ENCODE peak calls at places on chromosomes 12 and 14, in nine cellular contexts. B, R, F, D, G, S, H, C and K are unnamed samples.

GRCh38 chr12:47805417-47805816 is 14.3 kb downstream of the HDAC7 start:
- DNase-seq in B (no peak), R (no peak), F (peak), D (no peak), G (no peak), S (no peak), H (no peak), C (no peak), K (no peak)

GRCh38 chr14:65783576-65783975 is 371.0 kb downstream of the FUT8 start:
- DNase-seq in B (no peak), R (no peak), F (no peak), D (no peak), G (no peak), S (no peak), H (no peak), C (no peak), K (no peak)

GRCh38 chr14:96917442-96917963 is 120.3 kb downstream of the VRK1 start:
- DNase-seq in B (no peak), R (no peak), F (no peak), D (no peak), G (no peak), S (no peak), H (no peak), C (no peak), K (no peak)

GRCh38 chr12:72465940-72466630 is 193.9 kb downstream of the TRHDE start:
- DNase-seq in B (no peak), R (no peak), F (no peak), D (no peak), G (no peak), S (no peak), H (no peak), C (no peak), K (no peak)

GRCh38 chr14:52551696-52552062 is 626 bp downstream of the TXNDC16 start:
- DNase-seq in B (no peak), R (no peak), F (no peak), D (no peak), G (no peak), S (peak), H (no peak), C (peak), K (no peak)

GRCh38 chr12:113373966-113374365 is 15.6 kb downstream of the PLBD2 start:
- DNase-seq in B (no peak), R (no peak), F (no peak), D (no peak), G (no peak), S (no peak), H (no peak), C (no peak), K (no peak)

GRCh38 chr12:83106873-83107272 is 420.2 kb downstream of the TMTC2 start:
- DNase-seq in B (no peak), R (no peak), F (no peak), D (no peak), G (no peak), S (no peak), H (no peak), C (no peak), K (no peak)

GRCh38 chr12:22459872-22460490 is 84.4 kb downstream of the C2CD5 start:
- DNase-seq in B (no peak), R (no peak), F (no peak), D (no peak), G (no peak), S (peak), H (no peak), C (peak), K (no peak)

GRCh38 chr14:94322648-94323570 is at the start of gene SERPINA6:
- DNase-seq in B (no peak), R (no peak), F (no peak), D (no peak), G (no peak), S (peak), H (no peak), C (no peak), K (no peak)

GRCh38 chr14:25048170-25049126 is 1.5 kb downstream of the STXBP6 start:
- DNase-seq in B (no peak), R (no peak), F (peak), D (peak), G (peak), S (peak), H (no peak), C (no peak), K (no peak)

GRCh38 chr12:132360906-132361777 is 31.8 kb upstream of the GALNT9 start:
- DNase-seq in B (no peak), R (no peak), F (no peak), D (no peak), G (peak), S (no peak), H (no peak), C (no peak), K (no peak)

GRCh38 chr12:16349132-16349463 is 1.7 kb downstream of the MGST1 start:
- DNase-seq in B (peak), R (no peak), F (peak), D (peak), G (peak), S (peak), H (peak), C (peak), K (no peak)

GRCh38 chr12:69348162-69348938 is at the start of gene LYZ:
- DNase-seq in B (no peak), R (no peak), F (no peak), D (no peak), G (no peak), S (no peak), H (no peak), C (no peak), K (no peak)

GRCh38 chr14:103846569-103847438 is 571 bp downstream of the PPP1R13B start:
- DNase-seq in B (peak), R (no peak), F (peak), D (no peak), G (peak), S (peak), H (no peak), C (peak), K (peak)

GRCh38 chr12:76919388-76920181 is 40.8 kb upstream of the CSRP2 start:
- DNase-seq in B (no peak), R (no peak), F (no peak), D (no peak), G (no peak), S (no peak), H (no peak), C (no peak), K (no peak)

GRCh38 chr14:95134304-95134933 is 22.9 kb downstream of the DICER1 start:
- DNase-seq in B (no peak), R (no peak), F (no peak), D (no peak), G (no peak), S (peak), H (no peak), C (no peak), K (no peak)

GRCh38 chr14:33110737-33111443 is 172.2 kb downstream of the NPAS3 start:
- DNase-seq in B (no peak), R (no peak), F (no peak), D (no peak), G (no peak), S (no peak), H (no peak), C (no peak), K (no peak)

GRCh38 chr12:124687695-124688301 is 120.4 kb upstream of the NCOR2 start:
- DNase-seq in B (no peak), R (no peak), F (peak), D (no peak), G (peak), S (peak), H (no peak), C (peak), K (no peak)

GRCh38 chr14:52241102-52241793 is 26.2 kb upstream of the PTGDR start:
- DNase-seq in B (no peak), R (no peak), F (no peak), D (no peak), G (no peak), S (peak), H (no peak), C (no peak), K (no peak)

GRCh38 chr12:77058740-77059139 is 6.6 kb downstream of the E2F7 start:
- DNase-seq in B (no peak), R (no peak), F (no peak), D (no peak), G (no peak), S (no peak), H (no peak), C (no peak), K (no peak)

GRCh38 chr12:65779091-65779642 is 45.1 kb upstream of the HMGA2 start:
- DNase-seq in B (no peak), R (no peak), F (no peak), D (no peak), G (no peak), S (peak), H (no peak), C (peak), K (no peak)

GRCh38 chr12:12715459-12716150 is 1.6 kb upstream of the CDKN1B start:
- DNase-seq in B (peak), R (no peak), F (no peak), D (no peak), G (no peak), S (no peak), H (no peak), C (no peak), K (peak)

GRCh38 chr12:85191-85666 is 18.7 kb downstream of the IQSEC3 start:
- DNase-seq in B (no peak), R (no peak), F (no peak), D (no peak), G (no peak), S (no peak), H (peak), C (no peak), K (no peak)

GRCh38 chr14:88463318-88463717 is 77.9 kb downstream of the SPATA7 start:
- DNase-seq in B (peak), R (no peak), F (no peak), D (no peak), G (no peak), S (peak), H (no peak), C (peak), K (no peak)

GRCh38 chr12:57839996-57840395 is 6.5 kb downstream of the CTDSP2 start:
- DNase-seq in B (no peak), R (no peak), F (no peak), D (no peak), G (no peak), S (no peak), H (no peak), C (no peak), K (no peak)

GRCh38 chr12:70719672-70720420 is 82.6 kb upstream of the PTPRB start:
- DNase-seq in B (peak), R (no peak), F (peak), D (no peak), G (peak), S (peak), H (no peak), C (peak), K (no peak)
- H3K4me3 ChIP-seq in B (no peak), R (no peak), F (peak), D (no peak), G (peak), S (peak), H (peak), C (peak), K (no peak)

GRCh38 chr12:31301311-31301710 is 24.6 kb downstream of the SINHCAF start:
- DNase-seq in B (no peak), R (no peak), F (no peak), D (no peak), G (no peak), S (no peak), H (no peak), C (no peak), K (no peak)
- H3K4me3 ChIP-seq in B (no peak), R (no peak), F (no peak), D (no peak), G (no peak), S (no peak), H (no peak), C (no peak), K (no peak)

DNA sequence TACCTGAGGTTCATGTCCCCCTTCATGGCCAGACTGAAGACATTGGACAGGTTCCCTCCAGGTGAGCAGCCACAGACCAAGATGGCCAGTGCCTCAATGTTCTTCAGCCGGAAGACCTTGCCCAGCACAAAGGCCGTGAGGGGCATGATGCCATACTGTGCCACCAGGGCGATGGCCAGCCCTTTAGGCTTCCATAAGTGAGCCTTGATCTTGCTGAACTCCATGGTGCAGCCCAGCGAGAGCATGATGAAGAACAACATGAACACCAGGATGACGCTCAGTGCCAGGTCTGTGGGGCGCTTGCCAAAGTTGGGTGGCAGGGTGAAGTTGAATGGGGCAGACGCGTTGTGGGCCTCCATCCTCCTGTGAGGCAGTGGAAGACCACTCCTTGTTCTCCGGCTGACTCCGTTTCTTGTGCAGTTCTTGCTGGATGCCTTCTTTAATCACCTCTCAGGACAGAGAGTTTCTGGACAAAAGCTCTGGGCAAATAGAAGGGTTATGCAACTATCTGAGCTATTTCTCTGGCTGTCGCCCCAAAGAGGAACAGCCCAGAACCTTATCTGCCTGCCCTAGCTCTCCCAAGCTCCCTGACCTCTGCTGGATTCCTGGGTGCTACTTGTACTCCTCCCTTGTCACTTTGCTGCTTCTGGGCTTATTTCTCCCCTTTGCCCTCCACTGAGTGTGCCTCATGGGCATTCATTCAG is at the start of gene SLC10A1:
- DNase-seq in B (no peak), R (no peak), F (no peak), D (no peak), G (no peak), S (peak), H (no peak), C (no peak), K (no peak)
- H3K4me3 ChIP-seq in B (no peak), R (no peak), F (no peak), D (no peak), G (no peak), S (no peak), H (no peak), C (no peak), K (no peak)

DNA sequence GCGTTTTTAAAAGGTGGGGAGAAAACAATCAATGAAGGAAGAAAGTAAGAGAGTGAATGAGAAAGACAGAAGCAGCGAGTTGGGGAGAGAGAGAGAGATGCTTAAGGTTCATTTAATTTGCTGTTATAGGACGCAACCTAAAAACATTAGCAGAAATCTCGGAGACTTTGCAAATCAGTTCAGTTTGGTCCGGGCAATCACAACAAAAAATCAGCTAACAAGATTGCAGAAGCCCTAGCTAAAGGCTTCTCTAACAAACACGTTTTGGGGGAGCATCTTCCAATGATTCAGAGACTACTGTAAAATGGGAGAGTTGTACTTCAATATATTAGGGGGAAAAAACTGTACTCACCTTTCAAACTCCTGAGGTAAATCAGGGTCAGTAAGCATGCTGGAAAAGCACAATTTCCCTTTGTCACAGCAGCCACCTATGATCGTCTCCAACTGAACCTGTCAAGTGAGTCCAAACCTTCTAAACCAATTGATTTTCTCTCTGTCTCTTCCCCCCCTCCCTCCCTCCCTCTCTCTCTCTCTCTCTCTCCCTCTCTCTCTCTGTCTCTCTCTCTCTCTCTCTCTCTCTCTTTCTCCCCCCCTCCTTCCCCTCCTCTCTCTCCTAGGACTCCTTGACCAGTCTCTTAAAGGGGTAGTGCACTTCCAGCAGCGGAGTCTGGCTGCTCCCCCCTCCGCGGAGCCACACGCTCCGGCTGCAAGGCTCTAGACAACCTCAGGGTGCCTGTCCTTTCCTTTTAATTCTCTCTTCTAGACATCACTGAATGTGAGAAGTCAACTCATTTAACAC is at the start of gene SOX5:
- DNase-seq in B (no peak), R (no peak), F (peak), D (peak), G (peak), S (peak), H (no peak), C (peak), K (no peak)
- H3K4me3 ChIP-seq in B (no peak), R (no peak), F (peak), D (peak), G (peak), S (peak), H (peak), C (peak), K (no peak)